ENCODE peak calls at places on chromosomes 12 and 14, in five cellular contexts. L is SK-N-SH, J is ovary, Q is progenitor cell of endocrine pancreas, A is fibroblast of the aortic adventitia. X is an unnamed sample.

GRCh38 chr12:122028601-122029560 is 7.2 kb downstream of the BCL7A start:
- DNase-seq in L (no peak), J (no peak), Q (no peak), A (no peak), X (no peak)

GRCh38 chr12:104137175-104137901 is 672 bp downstream of the NFYB start:
- DNase-seq in L (peak), J (peak), Q (peak), A (peak), X (no peak)

GRCh38 chr14:99270491-99271287 is 1.3 kb downstream of the BCL11B start:
- DNase-seq in L (peak), J (no peak), Q (peak), A (no peak), X (no peak)

GRCh38 chr12:12606793-12607589 is 4.7 kb upstream of the CREBL2 start:
- DNase-seq in L (no peak), J (no peak), Q (no peak), A (peak), X (no peak)

GRCh38 chr14:55139696-55140509 is 10.9 kb downstream of the LGALS3 start:
- DNase-seq in L (peak), J (no peak), Q (no peak), A (no peak), X (no peak)

GRCh38 chr12:28253175-28253641 is 63.0 kb downstream of the CCDC91 start:
- DNase-seq in L (no peak), J (no peak), Q (no peak), A (no peak), X (no peak)

GRCh38 chr12:48351022-48351708 is 446 bp upstream of the ZNF641 start:
- DNase-seq in L (no peak), J (peak), Q (peak), A (peak), X (peak)

GRCh38 chr12:57771271-57771872 is 533 bp downstream of the METTL1 start:
- DNase-seq in L (peak), J (peak), Q (peak), A (peak), X (peak)

GRCh38 chr12:106670131-106670530 is 87.3 kb downstream of the RFX4 start:
- DNase-seq in L (no peak), J (no peak), Q (no peak), A (no peak), X (no peak)

GRCh38 chr12:52542157-52542556 is 10.8 kb downstream of the KRT71 start:
- DNase-seq in L (no peak), J (no peak), Q (no peak), A (no peak), X (no peak)

GRCh38 chr12:128009108-128009507 is 257.9 kb upstream of the TMEM132C start:
- DNase-seq in L (no peak), J (no peak), Q (no peak), A (no peak), X (no peak)

GRCh38 chr12:38886064-38886463 is 19.3 kb downstream of the CPNE8 start:
- DNase-seq in L (no peak), J (no peak), Q (no peak), A (peak), X (no peak)

GRCh38 chr14:20409226-20409625 is 4.1 kb downstream of the TEP1 start:
- DNase-seq in L (no peak), J (no peak), Q (no peak), A (peak), X (no peak)

GRCh38 chr12:122422769-122423257 is 344 bp upstream of the CLIP1 start:
- DNase-seq in L (no peak), J (peak), Q (peak), A (peak), X (peak)

GRCh38 chr12:2251485-2252179 is 198.8 kb downstream of the CACNA1C start:
- DNase-seq in L (no peak), J (no peak), Q (no peak), A (no peak), X (no peak)

GRCh38 chr14:104856869-104857860 is 7.9 kb upstream of the CEP170B start:
- DNase-seq in L (no peak), J (no peak), Q (no peak), A (no peak), X (no peak)

GRCh38 chr14:55129428-55130193 is 559 bp downstream of the LGALS3 start:
- DNase-seq in L (peak), J (peak), Q (peak), A (peak), X (peak)

GRCh38 chr14:95311752-95312151 is 8.0 kb downstream of the CLMN start:
- DNase-seq in L (no peak), J (no peak), Q (no peak), A (no peak), X (peak)

GRCh38 chr14:27484633-27485032 is 886.8 kb upstream of the NOVA1 start:
- DNase-seq in L (no peak), J (no peak), Q (no peak), A (no peak), X (no peak)

GRCh38 chr14:57262117-57262516 is 6.6 kb downstream of the EXOC5 start:
- DNase-seq in L (no peak), J (no peak), Q (no peak), A (no peak), X (no peak)

GRCh38 chr12:56244494-56244893 is 13.7 kb downstream of the ANKRD52 start:
- DNase-seq in L (no peak), J (no peak), Q (no peak), A (no peak), X (no peak)

GRCh38 chr14:70663707-70664179 is 22.0 kb downstream of the TTC9 start:
- DNase-seq in L (no peak), J (no peak), Q (no peak), A (peak), X (no peak)

GRCh38 chr14:36132826-36133225 is 43.7 kb downstream of the PTCSC3 start:
- DNase-seq in L (no peak), J (no peak), Q (no peak), A (no peak), X (no peak)

GRCh38 chr12:121801601-121802484 is 2.0 kb upstream of the SETD1B start:
- DNase-seq in L (no peak), J (no peak), Q (no peak), A (peak), X (no peak)

GRCh38 chr12:121799175-121799841 is 4.5 kb upstream of the SETD1B start:
- DNase-seq in L (peak), J (peak), Q (no peak), A (peak), X (peak)

GRCh38 chr14:93984987-93985410 is 8.6 kb upstream of the ASB2 start:
- DNase-seq in L (peak), J (peak), Q (no peak), A (peak), X (no peak)

DNA sequence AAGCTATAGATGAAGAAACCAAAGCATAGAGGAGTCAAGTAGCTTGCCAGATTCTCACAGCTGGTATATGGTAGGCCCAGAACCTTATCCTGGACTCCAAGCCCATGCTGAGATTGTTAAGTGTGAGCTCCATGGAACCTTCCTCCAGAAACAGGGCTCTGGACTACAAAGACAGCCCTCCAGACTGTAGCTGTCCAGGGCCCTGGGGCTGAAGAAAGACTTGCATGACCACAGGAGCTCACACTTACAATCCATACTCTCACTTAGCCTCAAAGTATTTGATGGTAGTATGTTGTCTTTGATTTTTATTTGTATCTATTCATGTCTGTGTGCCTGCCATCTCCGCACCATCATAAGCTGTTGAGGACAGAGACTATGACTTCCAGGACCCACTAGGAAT is 53.8 kb upstream of the GNG2 start:
- DNase-seq in L (no peak), J (no peak), Q (no peak), A (no peak), X (no peak)
- TF ChIP-seq CTCF in L (no peak), J (no peak), Q (no peak), A (no peak), X (no peak)

GRCh38 chr12:49609875-49610154 is 4.4 kb upstream of the FAM186B start:
- DNase-seq in L (no peak), J (no peak), Q (no peak), A (no peak), X (no peak)
- TF ChIP-seq CTCF in L (no peak), J (no peak), Q (no peak), A (peak), X (no peak)

GRCh38 chr12:72574138-72574537 is 302.0 kb downstream of the TRHDE start:
- DNase-seq in L (no peak), J (no peak), Q (no peak), A (no peak), X (no peak)

GRCh38 chr12:72570601-72571000 is 298.4 kb downstream of the TRHDE start:
- DNase-seq in L (peak), J (no peak), Q (no peak), A (no peak), X (no peak)
- TF ChIP-seq CTCF in L (peak), J (no peak), Q (peak), A (no peak), X (no peak)

GRCh38 chr14:76307786-76308780 is 67.9 kb upstream of the ESRRB start:
- DNase-seq in L (no peak), J (no peak), Q (no peak), A (no peak), X (no peak)
- TF ChIP-seq CTCF in L (no peak), J (no peak), Q (no peak), A (no peak), X (no peak)

DNA sequence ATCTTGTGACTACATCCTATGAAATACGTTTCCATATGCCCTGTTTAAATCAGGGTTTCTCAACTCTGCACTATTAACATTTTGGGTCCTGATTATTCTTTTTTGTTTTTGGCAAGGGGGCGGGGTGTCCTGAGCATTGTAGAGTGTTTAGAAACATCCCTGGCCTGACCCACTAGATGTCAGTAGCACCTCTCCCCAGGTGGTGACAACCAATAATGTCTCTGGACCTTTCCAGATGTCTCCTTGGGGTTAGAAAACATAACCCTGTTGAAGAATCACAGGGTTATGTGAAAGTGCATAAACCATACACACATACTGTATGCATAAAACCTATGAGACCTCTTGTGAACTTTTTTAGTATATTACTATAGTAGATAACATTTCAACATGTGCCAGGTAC is 1.4 kb downstream of the ACAD10 start:
- DNase-seq in L (peak), J (no peak), Q (no peak), A (no peak), X (no peak)
- TF ChIP-seq CTCF in L (peak), J (no peak), Q (no peak), A (no peak), X (no peak)

GRCh38 chr12:59444932-59445331 is 150.9 kb upstream of the SLC16A7 start:
- DNase-seq in L (no peak), J (no peak), Q (no peak), A (peak), X (no peak)
- TF ChIP-seq CTCF in L (peak), J (no peak), Q (peak), A (peak), X (no peak)

DNA sequence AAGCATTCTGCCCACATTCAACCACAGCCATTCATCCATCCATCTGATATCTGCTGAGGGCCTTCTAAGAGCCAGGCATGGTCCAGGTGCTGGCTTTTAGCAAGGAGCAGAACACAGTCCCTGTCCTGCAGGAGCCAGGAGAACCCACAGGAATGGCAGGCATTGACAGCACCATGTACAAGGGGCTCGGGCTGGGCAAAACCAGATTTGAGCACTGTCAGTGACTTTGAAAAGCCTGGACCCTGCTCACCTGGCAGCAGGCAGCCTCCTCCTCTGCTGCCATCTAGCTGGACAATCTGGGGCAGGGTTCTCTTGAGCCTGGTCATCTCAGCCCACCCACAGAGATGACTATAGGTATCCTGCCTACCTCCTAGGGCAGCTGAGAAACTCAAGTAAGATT is 136.9 kb downstream of the ZFP36L1 start:
- DNase-seq in L (peak), J (no peak), Q (no peak), A (no peak), X (no peak)
- TF ChIP-seq CTCF in L (no peak), J (no peak), Q (peak), A (peak), X (no peak)

DNA sequence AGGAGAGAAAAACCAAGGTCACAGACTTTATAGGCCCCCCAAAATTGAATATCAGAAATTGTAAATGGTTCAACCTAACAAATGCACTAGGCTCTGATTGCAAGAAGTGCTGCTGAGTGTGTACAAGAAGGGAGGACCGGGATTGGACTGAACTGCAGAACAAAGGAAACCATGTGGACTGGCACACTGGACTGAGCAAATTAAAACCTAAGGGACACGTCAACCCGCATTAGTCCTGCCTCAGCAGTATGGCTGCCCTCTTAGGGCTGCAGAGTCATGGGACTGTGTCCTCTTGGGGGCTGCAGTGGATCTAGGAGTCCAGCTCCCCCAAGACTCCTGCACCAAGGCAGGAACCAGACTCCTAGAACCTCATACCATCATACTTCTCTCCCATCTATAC is 872 bp upstream of the CISTR start:
- DNase-seq in L (no peak), J (no peak), Q (no peak), A (no peak), X (no peak)
- TF ChIP-seq CTCF in L (no peak), J (no peak), Q (no peak), A (no peak), X (no peak)

GRCh38 chr12:96714199-96714598 is 192.9 kb upstream of the NEDD1 start:
- DNase-seq in L (no peak), J (no peak), Q (no peak), A (no peak), X (no peak)

GRCh38 chr12:96711364-96711763 is 195.7 kb upstream of the NEDD1 start:
- DNase-seq in L (no peak), J (no peak), Q (no peak), A (no peak), X (no peak)

DNA sequence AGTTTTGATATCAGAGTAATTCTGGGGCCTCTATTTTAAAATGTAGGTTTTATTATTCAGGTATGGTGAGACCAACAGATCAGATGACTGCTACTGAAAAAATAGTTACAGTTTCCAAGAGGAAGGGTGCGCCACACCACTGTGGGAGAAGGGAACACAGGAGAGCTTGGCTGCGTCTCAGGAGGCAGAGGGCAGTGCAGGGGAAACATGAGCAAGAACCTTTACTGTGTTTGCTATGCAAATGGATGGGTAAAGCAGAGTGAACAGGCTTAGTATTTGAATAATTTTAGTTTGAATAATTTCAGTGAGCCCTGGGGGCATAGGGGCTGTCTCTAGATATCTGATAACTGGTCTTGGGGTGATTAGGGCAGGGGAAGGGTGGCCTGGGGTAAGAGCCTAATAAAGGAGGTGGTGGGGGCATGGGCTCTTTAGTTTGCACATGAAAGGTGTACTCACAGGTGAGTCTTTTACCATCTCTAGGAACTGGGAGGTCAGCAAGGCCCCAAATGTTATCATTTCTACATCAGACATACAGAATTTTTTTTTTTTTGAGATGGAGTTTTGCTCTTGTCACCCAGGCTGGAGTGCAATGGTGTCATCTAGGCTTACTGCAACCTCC is 196.8 kb upstream of the NEDD1 start:
- DNase-seq in L (no peak), J (no peak), Q (no peak), A (no peak), X (no peak)
- TF ChIP-seq CTCF in L (no peak), J (no peak), Q (no peak), A (no peak), X (no peak)

DNA sequence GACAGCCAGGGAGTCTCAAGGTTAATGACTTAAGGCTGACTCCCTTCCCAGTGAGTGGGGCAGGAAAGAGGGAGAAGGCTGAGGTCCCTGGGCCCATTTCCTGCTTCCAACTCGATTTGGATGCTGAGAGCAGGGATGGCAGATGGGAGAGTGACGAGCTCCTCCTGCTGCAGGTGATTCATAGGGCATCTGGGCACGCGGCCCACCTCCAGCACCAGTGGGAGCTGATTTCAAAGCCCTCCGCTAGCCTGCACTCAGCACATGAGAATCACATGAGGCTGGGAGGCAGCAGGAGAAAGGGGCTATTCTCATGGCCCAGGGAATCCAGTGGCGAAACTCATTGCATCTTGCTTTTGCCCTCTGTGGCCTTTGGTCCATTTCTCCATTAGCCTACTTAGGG is 90.8 kb downstream of the SSPN start:
- DNase-seq in L (no peak), J (no peak), Q (no peak), A (no peak), X (no peak)
- TF ChIP-seq CTCF in L (no peak), J (no peak), Q (no peak), A (no peak), X (no peak)